ENCODE peak calls at places on chromosomes 3 and 15, in nine cellular contexts. C is AG09309; Z is islet precursor cell; A is IMR-90; X is EL; G is nephron progenitor cell; W is glomerular endothelial cell; H is cerebellum; E is stimulated activated CD4-positive, alpha-beta T cell treated with anti-CD3 and anti-CD28 coated beads, Interleukin-1b, Interleukin-23, amount 100 ng/mL, for 24 hours. R is an unnamed sample.

GRCh38 chr3:151856106-151856505 is 17.3 kb upstream of the SUCNR1 start:
- DNase-seq in Z (no peak), A (no peak), G (no peak), C (no peak), W (no peak), X (no peak), E (no peak), H (no peak), R (no peak)

GRCh38 chr3:156051651-156052050 is 68.7 kb upstream of the KCNAB1 start:
- DNase-seq in W (no peak), E (no peak), C (no peak), G (no peak), A (no peak), X (no peak), H (no peak), Z (no peak), R (no peak)

GRCh38 chr15:71572452-71573053 is 237.8 kb upstream of the NR2E3 start:
- DNase-seq in G (no peak), C (no peak), H (no peak), Z (no peak), A (no peak), W (no peak), X (no peak), E (no peak), R (no peak)

GRCh38 chr15:64019764-64020163 is 26.5 kb downstream of the DAPK2 start:
- DNase-seq in G (no peak), A (no peak), X (no peak), H (no peak), W (no peak), C (no peak), Z (no peak), E (no peak), R (no peak)

GRCh38 chr15:67359431-67360082 is 105.0 kb downstream of the IQCH start:
- DNase-seq in W (no peak), A (no peak), Z (no peak), X (no peak), H (no peak), C (no peak), G (no peak), E (no peak), R (no peak)

GRCh38 chr15:77186518-77187095 is 115.7 kb upstream of the TSPAN3 start:
- DNase-seq in E (no peak), H (peak; percentile 30), W (peak; percentile 36), X (peak; percentile 13), A (peak; percentile 47), C (no peak), Z (no peak), G (no peak), R (no peak)

GRCh38 chr3:65107174-65107573 is 419.4 kb upstream of the ADAMTS9 start:
- DNase-seq in A (no peak), G (no peak), E (no peak), X (no peak), H (no peak), Z (no peak), W (no peak), C (no peak), R (peak; percentile 6)

GRCh38 chr15:47750030-47750739 is 32.9 kb downstream of the SEMA6D start:
- DNase-seq in A (peak; percentile 91), G (no peak), H (no peak), Z (peak; percentile 84), X (peak; percentile 87), W (peak; percentile 48), E (no peak), C (peak; percentile 35), R (no peak)